ENCODE peak calls at places on chromosomes 13 and 19, in nine cellular contexts. I is uterus, B is body of pancreas, Y is ovary, E is ascending aorta, Q is suprapubic skin, U is IMR-90, J is Panc1, L is tibial artery. M is an unnamed sample. For H3K4me1, the result is how much of the 10 kb centered on the place peaks cover.

GRCh38 chr13:24228852-24229458 is 68.4 kb downstream of the SPATA13 start:
- DNase-seq in I (no peak), B (peak), Y (no peak), E (no peak), Q (no peak), U (peak), J (no peak), L (no peak), M (no peak)

GRCh38 chr13:100075700-100076587 is 12.9 kb upstream of the PCCA start:
- DNase-seq in I (no peak), B (no peak), Y (no peak), E (no peak), Q (no peak), U (no peak), J (no peak), L (no peak), M (no peak)

GRCh38 chr19:58181902-58182576 is 822 bp upstream of the ZNF274 start:
- DNase-seq in I (no peak), B (no peak), Y (peak), E (no peak), Q (peak), U (no peak), J (no peak), L (no peak), M (no peak)

GRCh38 chr13:101626925-101627555 is 174.6 kb downstream of the ITGBL1 start:
- DNase-seq in I (no peak), B (no peak), Y (no peak), E (no peak), Q (no peak), U (peak), J (no peak), L (no peak), M (no peak)

GRCh38 chr19:28023064-28023463 is 1189.9 kb downstream of the UQCRFS1 start:
- DNase-seq in I (no peak), B (no peak), Y (no peak), E (no peak), Q (no peak), U (no peak), J (no peak), L (no peak), M (no peak)

GRCh38 chr13:35470671-35471465 is 5.6 kb downstream of the MAB21L1 start:
- DNase-seq in I (peak), B (no peak), Y (peak), E (no peak), Q (peak), U (peak), J (no peak), L (peak), M (no peak)

GRCh38 chr19:16160943-16161560 is 12.3 kb downstream of the CIB3 start:
- DNase-seq in I (no peak), B (no peak), Y (no peak), E (no peak), Q (no peak), U (peak), J (peak), L (no peak), M (no peak)

GRCh38 chr13:109274188-109274821 is 512.1 kb downstream of the IRS2 start:
- DNase-seq in I (no peak), B (no peak), Y (no peak), E (no peak), Q (no peak), U (peak), J (no peak), L (no peak), M (no peak)

GRCh38 chr13:50437252-50437651 is 406.2 kb downstream of the DLEU7 start:
- DNase-seq in I (no peak), B (no peak), Y (no peak), E (no peak), Q (no peak), U (peak), J (no peak), L (no peak), M (no peak)

GRCh38 chr13:94641432-94641941 is 39.8 kb downstream of the GPR180 start:
- DNase-seq in I (no peak), B (no peak), Y (no peak), E (no peak), Q (no peak), U (peak), J (no peak), L (no peak), M (no peak)

GRCh38 chr13:52850396-52851152 is 2.1 kb upstream of the PCDH8 start:
- DNase-seq in I (peak), B (peak), Y (peak), E (peak), Q (no peak), U (peak), J (no peak), L (peak), M (peak)

DNA sequence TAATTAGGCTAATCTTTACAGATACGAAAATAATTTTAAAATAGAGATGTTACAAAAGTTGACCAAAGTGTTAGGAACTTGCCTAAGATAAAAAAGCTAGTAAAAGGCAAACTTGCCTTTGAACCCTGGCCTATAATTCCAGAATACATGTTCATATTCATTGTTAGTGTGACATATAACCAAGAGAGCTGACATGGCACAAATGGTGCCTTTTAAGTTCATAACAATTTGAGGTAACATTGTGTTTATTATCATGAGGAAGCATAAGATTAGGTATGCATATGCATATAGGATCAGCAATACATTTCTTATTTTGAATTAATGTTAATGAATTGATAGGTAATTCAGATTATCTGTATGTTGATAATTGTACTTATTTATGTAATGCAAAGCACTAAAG is 1537.9 kb upstream of the PRR20A start:
- DNase-seq in I (no peak), B (no peak), Y (no peak), E (no peak), Q (no peak), U (no peak), J (no peak), L (no peak), M (no peak)
- TF ChIP-seq CTCF in I (no peak), B (no peak), Y (no peak), E (no peak), Q (no peak), U (no peak), J (no peak), L (no peak), M (no peak)

DNA sequence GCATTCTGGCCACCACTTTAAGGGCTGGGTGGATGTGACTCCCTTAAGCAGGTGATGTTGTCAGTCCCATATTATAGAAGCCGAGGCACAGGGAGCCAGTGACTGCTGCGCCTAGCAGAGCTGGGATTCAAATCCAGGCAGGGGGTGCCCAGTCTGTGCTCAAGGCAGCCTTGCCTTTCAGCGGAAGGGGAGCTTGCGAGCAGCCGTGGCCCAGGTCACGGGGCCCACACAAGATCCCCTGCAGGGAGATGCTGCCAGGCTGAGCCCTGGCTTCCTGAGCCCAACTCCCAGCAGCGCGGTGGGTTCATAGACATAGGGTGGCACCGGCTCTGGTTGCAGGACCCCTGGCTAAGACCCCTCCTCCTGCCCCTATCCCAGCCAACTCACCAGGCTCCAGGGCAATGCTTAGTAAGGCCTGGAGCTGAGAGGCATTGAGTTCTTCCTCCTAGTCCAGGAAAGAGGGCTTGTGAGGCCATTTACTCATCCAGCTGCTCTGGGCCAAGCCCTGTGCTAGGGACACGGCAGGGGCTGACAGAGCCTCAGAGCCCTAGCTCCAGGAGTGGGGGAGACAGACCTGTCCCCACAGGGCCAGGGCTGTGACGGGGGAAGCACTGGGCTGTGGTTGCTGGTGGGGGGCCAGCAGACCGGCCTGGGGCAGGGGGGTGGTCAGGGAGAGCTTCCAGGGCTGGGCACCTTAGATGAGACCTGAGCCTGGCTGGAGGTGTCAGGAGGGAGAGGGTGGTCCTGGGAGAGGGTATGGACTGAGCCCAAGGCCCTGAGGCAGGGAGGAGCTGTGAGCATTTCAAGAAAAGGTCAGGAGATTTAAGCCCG is 9.6 kb downstream of the CAPN12 start:
- DNase-seq in I (peak), B (peak), Y (no peak), E (peak), Q (no peak), U (no peak), J (peak), L (peak), M (no peak)
- H3K27ac ChIP-seq in I (peak), B (peak), Y (peak), E (peak), Q (peak), U (no peak), J (peak), L (peak), M (peak)

GRCh38 chr19:44845612-44846454 is at the start of gene NECTIN2:
- DNase-seq in I (peak), B (peak), Y (peak), E (peak), Q (peak), U (peak), J (peak), L (peak), M (peak)

GRCh38 chr19:44847144-44848035 is 1.3 kb downstream of the NECTIN2 start:
- DNase-seq in I (peak), B (peak), Y (peak), E (peak), Q (peak), U (peak), J (no peak), L (peak), M (no peak)

GRCh38 chr19:44848036-44848804 is 2.1 kb downstream of the NECTIN2 start:
- DNase-seq in I (peak), B (peak), Y (peak), E (peak), Q (peak), U (peak), J (no peak), L (no peak), M (no peak)

GRCh38 chr19:44845286-44845611 is 848 bp upstream of the NECTIN2 start:
- DNase-seq in I (no peak), B (no peak), Y (no peak), E (peak), Q (peak), U (no peak), J (no peak), L (peak), M (peak)

GRCh38 chr19:44846455-44847143 is 502 bp downstream of the NECTIN2 start:
- DNase-seq in I (peak), B (peak), Y (peak), E (no peak), Q (peak), U (no peak), J (no peak), L (no peak), M (no peak)
- H3K4me1 ChIP-seq in I (under half), B (under half), Y (under half), E (under half), Q (half or more), U (under half), J (under half), L (under half), M (under half)

GRCh38 chr13:47610687-47611086 is 390.4 kb downstream of the SUCLA2 start:
- DNase-seq in I (no peak), B (no peak), Y (no peak), E (no peak), Q (no peak), U (no peak), J (no peak), L (no peak), M (no peak)

DNA sequence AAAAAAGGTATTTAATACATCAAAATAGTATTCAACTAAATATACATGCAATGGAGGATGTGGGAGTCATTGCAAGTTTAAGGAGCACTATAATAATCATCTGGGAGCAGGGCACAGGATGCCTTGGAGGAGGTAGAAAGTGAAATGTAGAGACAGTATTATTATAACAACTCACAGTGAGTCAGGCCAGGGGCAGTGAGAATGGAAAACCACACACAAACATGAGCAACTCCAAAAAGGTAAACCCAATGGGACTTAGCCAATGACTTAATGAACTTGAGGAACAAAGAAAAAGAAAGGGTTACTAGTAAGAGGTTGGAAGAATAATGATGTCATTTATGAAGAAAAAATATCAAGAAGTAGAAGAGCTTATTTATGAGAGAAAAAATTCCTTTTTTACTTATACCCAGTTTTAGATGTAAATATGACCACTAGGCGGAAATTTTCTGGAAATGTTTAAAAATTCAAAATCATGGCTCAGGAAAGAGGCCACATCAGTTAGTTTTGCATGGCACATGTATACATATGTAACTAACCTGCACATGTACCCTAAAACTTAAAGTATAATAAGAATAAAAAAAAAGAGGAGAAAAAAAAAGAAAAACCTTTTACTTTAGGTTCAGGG is 389.3 kb downstream of the SUCLA2 start:
- DNase-seq in I (no peak), B (no peak), Y (no peak), E (no peak), Q (no peak), U (peak), J (no peak), L (no peak), M (no peak)
- TF ChIP-seq CTCF in I (no peak), B (no peak), Y (no peak), E (no peak), Q (no peak), U (no peak), J (no peak), L (no peak), M (no peak)